ENCODE peak calls at places on chromosomes 4 and X, in six cellular contexts. I is GM23338; A is OCI-LY7; K is NB4; U is CD8-positive, alpha-beta T cell; X is stomach. C is an unnamed sample.

GRCh38 chr4:183099537-183100297 is 660 bp downstream of the WWC2 start:
- DNase-seq in A (no peak), I (peak; percentile 89), X (peak; percentile 29), K (peak; percentile 60), U (peak; percentile 1), C (no peak)

GRCh38 chrX:104112326-104112951 is at the start of gene ZCCHC18:
- DNase-seq in K (peak; percentile 53), U (peak; percentile 29), X (peak; percentile 28), A (peak; percentile 70), I (peak; percentile 82), C (peak; percentile 29)

GRCh38 chrX:43436497-43436896 is 219.6 kb upstream of the MAOA start:
- DNase-seq in K (no peak), A (no peak), I (no peak), U (no peak), X (no peak), C (no peak)

GRCh38 chr4:87071401-87071800 is 136.6 kb downstream of the AFF1 start:
- DNase-seq in I (no peak), A (no peak), U (no peak), X (no peak), K (no peak), C (no peak)

GRCh38 chr4:155376387-155377268 is at the start of gene MAP9:
- DNase-seq in I (peak; percentile 99), X (peak; percentile 84), K (no peak), U (peak; percentile 79), A (peak; percentile 98), C (peak; percentile 89)

GRCh38 chr4:7760706-7761105 is 179.0 kb downstream of the AFAP1 start:
- DNase-seq in A (no peak), X (no peak), I (no peak), K (no peak), U (no peak), C (no peak)

GRCh38 chrX:47854474-47854873 is 17.8 kb downstream of the ZNF81 start:
- DNase-seq in K (peak; percentile 32), U (no peak), A (peak; percentile 22), I (peak; percentile 31), X (peak; percentile 44), C (peak; percentile 10)

GRCh38 chrX:15761564-15762191 is 23.6 kb downstream of the CA5B start:
- DNase-seq in U (no peak), I (peak; percentile 70), A (peak; percentile 43), X (no peak), K (peak; percentile 47), C (peak; percentile 31)

GRCh38 chrX:129427267-129427666 is 96.0 kb downstream of the SMARCA1 start:
- DNase-seq in X (no peak), U (no peak), A (no peak), K (peak; percentile 1), I (no peak), C (no peak)

GRCh38 chrX:9519546-9520210 is 54.8 kb downstream of the TBL1X start:
- DNase-seq in A (no peak), X (no peak), I (no peak), K (no peak), U (no peak), C (peak; percentile 37)

GRCh38 chrX:39418936-39419659 is 617.8 kb downstream of the MID1IP1 start:
- DNase-seq in I (peak; percentile 2), U (no peak), X (peak; percentile 46), K (no peak), A (no peak), C (no peak)

GRCh38 chrX:44915361-44915868 is 42.4 kb downstream of the KDM6A start:
- DNase-seq in K (no peak), X (no peak), A (no peak), I (no peak), U (no peak), C (no peak)

GRCh38 chrX:71466979-71467523 is 65.9 kb upstream of the OGT start:
- DNase-seq in K (no peak), I (no peak), U (no peak), X (no peak), A (no peak), C (no peak)

GRCh38 chrX:45172890-45173289 is 27.8 kb downstream of the DIPK2B start:
- DNase-seq in K (peak; percentile 69), U (no peak), A (no peak), X (no peak), I (peak; percentile 2), C (peak; percentile 30)

GRCh38 chr4:88866862-88867550 is 169.4 kb upstream of the NAP1L5 start:
- DNase-seq in K (no peak), A (peak; percentile 0), U (no peak), X (no peak), I (no peak), C (no peak)

GRCh38 chr4:8308856-8309771 is 39.6 kb downstream of the HTRA3 start:
- DNase-seq in A (no peak), X (no peak), I (no peak), U (no peak), K (peak; percentile 53), C (peak; percentile 28)

GRCh38 chrX:42119076-42119475 is 195.7 kb upstream of the CASK start:
- DNase-seq in I (no peak), U (no peak), X (no peak), K (peak; percentile 70), A (no peak), C (peak; percentile 63)

GRCh38 chr4:14178421-14178820 is 550.9 kb upstream of the BOD1L1 start:
- DNase-seq in A (peak; percentile 41), I (peak; percentile 31), K (no peak), U (no peak), X (no peak), C (peak; percentile 41)

GRCh38 chr4:41120297-41121217 is 93.8 kb downstream of the APBB2 start:
- DNase-seq in K (no peak), U (no peak), X (peak; percentile 62), I (no peak), A (no peak), C (peak; percentile 74)

GRCh38 chrX:85611926-85612325 is 232.5 kb upstream of the POF1B start:
- DNase-seq in K (peak; percentile 15), U (no peak), A (peak; percentile 1), I (peak; percentile 13), X (no peak), C (peak; percentile 4)

GRCh38 chr4:149493492-149493891 is 322.2 kb downstream of the IQCM start:
- DNase-seq in K (no peak), X (no peak), A (no peak), I (peak; percentile 11), U (no peak), C (peak; percentile 3)

GRCh38 chr4:156795727-156796126 is 175.9 kb downstream of the PDGFC start:
- DNase-seq in I (no peak), U (no peak), K (no peak), A (no peak), X (no peak), C (no peak)

GRCh38 chr4:112099701-112100289 is 45.5 kb upstream of the FAM241A start:
- DNase-seq in A (peak; percentile 63), X (no peak), K (peak; percentile 65), U (no peak), I (peak; percentile 68), C (peak; percentile 66)

GRCh38 chr4:44150091-44150576 is 298.5 kb downstream of the KCTD8 start:
- DNase-seq in X (no peak), K (no peak), I (no peak), A (no peak), U (no peak), C (no peak)

DNA sequence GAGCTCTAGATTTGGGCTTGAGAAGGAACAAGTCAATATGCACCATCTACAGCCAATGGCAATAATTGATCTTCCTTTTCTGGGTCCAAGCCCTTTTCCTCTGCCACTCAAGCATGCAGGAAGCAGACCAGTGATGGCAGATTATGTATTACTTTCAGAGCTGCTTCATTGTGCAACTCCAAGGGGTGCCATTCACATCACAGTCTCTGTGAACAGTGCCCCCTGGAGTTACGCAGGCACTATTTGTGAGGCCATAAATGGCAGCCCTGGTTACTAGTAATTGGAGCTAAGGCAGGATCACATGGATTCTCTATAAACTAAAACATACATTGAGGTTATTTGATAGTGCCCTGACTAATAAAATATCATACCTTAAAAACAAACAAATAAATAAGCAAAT is 313.4 kb upstream of the SLC7A11 start:
- DNase-seq in I (peak; percentile 68), U (no peak), K (peak; percentile 72), X (no peak), A (peak; percentile 11), C (no peak)
- TF ChIP-seq CTCF in I (peak; percentile 85), U (no peak), K (peak; percentile 62), X (no peak), A (peak; percentile 66), C (peak; percentile 27)

GRCh38 chr4:61199869-61200194 is 294 bp upstream of the ADGRL3 start:
- DNase-seq in U (no peak), I (no peak), K (no peak), X (no peak), A (no peak), C (no peak)
- H3K4me3 ChIP-seq in U (no peak overlapping the region), I (peak overlapping the region; percentile 82), K (no peak overlapping the region), X (peak overlapping the region; percentile 56), A (no peak overlapping the region), C (no peak overlapping the region)

DNA sequence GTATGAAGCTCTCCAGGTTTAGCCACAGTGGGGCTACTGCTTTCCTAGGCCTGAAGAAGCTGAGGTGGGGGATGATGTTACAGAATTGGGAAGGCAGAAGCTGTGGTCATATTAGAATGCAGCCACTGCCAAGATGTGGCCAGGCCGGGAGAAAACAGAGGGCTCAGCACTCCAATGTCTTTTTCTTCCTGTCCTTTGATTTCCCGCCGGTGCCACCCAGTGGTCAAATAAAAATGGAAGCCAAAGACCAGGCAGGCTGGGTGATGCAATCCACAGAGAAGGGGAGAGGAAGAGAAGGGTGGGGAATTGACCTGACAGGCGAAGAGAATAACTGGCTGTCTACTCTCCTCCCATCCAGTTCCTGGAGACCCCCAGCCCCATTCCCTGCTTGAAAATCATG is 94.9 kb upstream of the SHISA3 start:
- DNase-seq in X (peak; percentile 29), U (no peak), K (peak; percentile 70), I (peak; percentile 82), A (peak; percentile 42), C (no peak)
- TF ChIP-seq CTCF in X (no peak), U (no peak), K (peak; percentile 50), I (peak; percentile 77), A (peak; percentile 65), C (peak; percentile 9)

GRCh38 chrX:55159556-55159955 is 60.6 kb upstream of the PAGE5 start:
- DNase-seq in I (no peak), K (peak; percentile 7), A (no peak), X (no peak), U (no peak), C (no peak)
- H3K4me3 ChIP-seq in I (peak overlapping the region; percentile 73), K (peak overlapping the region; percentile 83), A (peak overlapping the region; percentile 73), X (no peak overlapping the region), U (no peak overlapping the region), C (no peak overlapping the region)